ENCODE peak calls at places on chromosomes 4 and X, in eight cellular contexts. Y, P, J, T, O, S, G and W are unnamed samples.
A peak's percentile ranks its signal among the peaks of the same experiment; 100 is the strongest.

GRCh38 chrX:5390376-5390775 is 838.3 kb downstream of the NLGN4X start:
- DNase-seq in Y (no peak), J (no peak), G (no peak), P (no peak), S (no peak), T (no peak), O (no peak), W (no peak)

GRCh38 chr4:64713256-64713840 is 304.1 kb upstream of the TECRL start:
- DNase-seq in O (peak; percentile 21), P (peak; percentile 20), J (peak; percentile 19), Y (no peak), S (no peak), T (no peak), G (no peak), W (peak; percentile 5)

GRCh38 chrX:150729956-150730355 is 36.8 kb downstream of the MTMR1 start:
- DNase-seq in J (no peak), Y (no peak), P (no peak), G (no peak), O (no peak), T (no peak), S (no peak), W (no peak)

GRCh38 chrX:44157858-44158257 is 184.7 kb upstream of the NDP start:
- DNase-seq in G (no peak), O (no peak), Y (no peak), P (no peak), S (no peak), J (peak; percentile 59), T (no peak), W (no peak)

GRCh38 chr4:71133491-71133890 is 140.0 kb downstream of the DCK start:
- DNase-seq in G (no peak), S (no peak), T (no peak), J (peak; percentile 35), Y (no peak), P (no peak), O (no peak), W (no peak)

GRCh38 chr4:87152310-87153061 is 67.9 kb downstream of the KLHL8 start:
- DNase-seq in S (no peak), G (no peak), Y (no peak), P (peak; percentile 25), T (no peak), J (no peak), O (no peak), W (no peak)

GRCh38 chr4:140250989-140251552 is 97.1 kb upstream of the MAML3 start:
- DNase-seq in G (no peak), Y (no peak), S (peak; percentile 56), T (peak; percentile 35), J (no peak), P (peak; percentile 7), O (no peak), W (no peak)

GRCh38 chr4:146442801-146443200 is 78.9 kb downstream of the SLC10A7 start:
- DNase-seq in P (peak; percentile 45), O (peak; percentile 31), J (peak; percentile 61), S (no peak), Y (no peak), T (no peak), G (no peak), W (peak; percentile 23)

GRCh38 chr4:39950861-39951481 is 26.7 kb downstream of the PDS5A start:
- DNase-seq in G (no peak), S (no peak), T (no peak), J (no peak), P (no peak), Y (no peak), O (no peak), W (no peak)

GRCh38 chr4:1668488-1668840 is 15.6 kb downstream of the FAM53A start:
- DNase-seq in S (no peak), G (no peak), T (no peak), P (no peak), Y (no peak), J (no peak), O (no peak), W (no peak)

GRCh38 chr4:2937146-2937857 is 25.9 kb downstream of the NOP14 start:
- DNase-seq in G (no peak), J (peak; percentile 67), P (no peak), S (peak; percentile 54), O (peak; percentile 21), Y (no peak), T (no peak), W (no peak)